ENCODE peak calls at places on chromosomes 12 and 14, in nine cellular contexts. One of them, this sample, is unnamed.

GRCh38 chr14:101347893-101348777 is 213.2 kb upstream of the DIO3 start:
- DNase-seq in skeletal muscle cell: no peak
- DNase-seq in IMR-90: no peak
- DNase-seq in left lung: no peak
- DNase-seq in A549: no peak
- DNase-seq in GM23338: no peak
- DNase-seq in AG04450: no peak
- DNase-seq in adipocyte: no peak
- DNase-seq in mammary epithelial cell: no peak
- DNase-seq in this sample: no peak

GRCh38 chr12:65962921-65963883 is 138.9 kb downstream of the HMGA2 start:
- DNase-seq in skeletal muscle cell: no peak
- DNase-seq in IMR-90: no peak
- DNase-seq in left lung: no peak
- DNase-seq in A549: peak; percentile 47
- DNase-seq in GM23338: peak; percentile 84
- DNase-seq in AG04450: no peak
- DNase-seq in adipocyte: no peak
- DNase-seq in mammary epithelial cell: no peak
- DNase-seq in this sample: no peak

GRCh38 chr14:95784137-95784536 is 70.2 kb upstream of the TCL1A start:
- DNase-seq in skeletal muscle cell: no peak
- DNase-seq in IMR-90: peak; percentile 38
- DNase-seq in left lung: no peak
- DNase-seq in A549: no peak
- DNase-seq in GM23338: peak; percentile 76
- DNase-seq in AG04450: no peak
- DNase-seq in adipocyte: peak; percentile 57
- DNase-seq in mammary epithelial cell: peak; percentile 8
- DNase-seq in this sample: no peak

GRCh38 chr14:26191666-26192065 is 406.2 kb downstream of the NOVA1 start:
- DNase-seq in skeletal muscle cell: no peak
- DNase-seq in IMR-90: no peak
- DNase-seq in left lung: no peak
- DNase-seq in A549: no peak
- DNase-seq in GM23338: no peak
- DNase-seq in AG04450: no peak
- DNase-seq in adipocyte: no peak
- DNase-seq in mammary epithelial cell: no peak
- DNase-seq in this sample: no peak

GRCh38 chr12:49527361-49528130 is 11.3 kb upstream of the KCNH3 start:
- DNase-seq in skeletal muscle cell: no peak
- DNase-seq in IMR-90: no peak
- DNase-seq in left lung: no peak
- DNase-seq in A549: no peak
- DNase-seq in GM23338: no peak
- DNase-seq in AG04450: no peak
- DNase-seq in adipocyte: no peak
- DNase-seq in mammary epithelial cell: no peak
- DNase-seq in this sample: no peak

GRCh38 chr14:53391631-53392030 is 238.5 kb upstream of the DDHD1 start:
- DNase-seq in skeletal muscle cell: peak; percentile 67
- DNase-seq in IMR-90: peak; percentile 90
- DNase-seq in left lung: no peak
- DNase-seq in A549: no peak
- DNase-seq in GM23338: no peak
- DNase-seq in AG04450: peak; percentile 43
- DNase-seq in adipocyte: peak; percentile 26
- DNase-seq in mammary epithelial cell: peak; percentile 98
- DNase-seq in this sample: no peak

GRCh38 chr14:71354801-71355200 is 447.5 kb downstream of the PCNX1 start:
- DNase-seq in skeletal muscle cell: no peak
- DNase-seq in IMR-90: peak; percentile 33
- DNase-seq in left lung: no peak
- DNase-seq in A549: no peak
- DNase-seq in GM23338: peak; percentile 59
- DNase-seq in AG04450: no peak
- DNase-seq in adipocyte: no peak
- DNase-seq in mammary epithelial cell: peak; percentile 64
- DNase-seq in this sample: no peak

GRCh38 chr12:44217146-44217883 is 381.4 kb downstream of the TMEM117 start:
- DNase-seq in skeletal muscle cell: no peak
- DNase-seq in IMR-90: peak; percentile 9
- DNase-seq in left lung: no peak
- DNase-seq in A549: no peak
- DNase-seq in GM23338: no peak
- DNase-seq in AG04450: no peak
- DNase-seq in adipocyte: no peak
- DNase-seq in mammary epithelial cell: peak; percentile 64
- DNase-seq in this sample: no peak

GRCh38 chr12:113537751-113538087 is 66.0 kb upstream of the LHX5 start:
- DNase-seq in skeletal muscle cell: no peak
- DNase-seq in IMR-90: no peak
- DNase-seq in left lung: no peak
- DNase-seq in A549: peak; percentile 13
- DNase-seq in GM23338: no peak
- DNase-seq in AG04450: no peak
- DNase-seq in adipocyte: no peak
- DNase-seq in mammary epithelial cell: peak; percentile 60
- DNase-seq in this sample: no peak

GRCh38 chr12:51326762-51327439 is 2.9 kb upstream of the BIN2 start:
- DNase-seq in skeletal muscle cell: peak; percentile 37
- DNase-seq in IMR-90: peak; percentile 49
- DNase-seq in left lung: no peak
- DNase-seq in A549: peak; percentile 42
- DNase-seq in GM23338: no peak
- DNase-seq in AG04450: no peak
- DNase-seq in adipocyte: peak; percentile 69
- DNase-seq in mammary epithelial cell: peak; percentile 61
- DNase-seq in this sample: peak; percentile 41

GRCh38 chr12:54014315-54015209 is 5.8 kb downstream of the HOXC8 start:
- DNase-seq in skeletal muscle cell: no peak
- DNase-seq in IMR-90: no peak
- DNase-seq in left lung: no peak
- DNase-seq in A549: no peak
- DNase-seq in GM23338: no peak
- DNase-seq in AG04450: no peak
- DNase-seq in adipocyte: no peak
- DNase-seq in mammary epithelial cell: no peak
- DNase-seq in this sample: no peak
- H3K4me3 ChIP-seq in skeletal muscle cell: peak overlapping the region; percentile 27
- H3K4me3 ChIP-seq in IMR-90: no peak overlapping the region
- H3K4me3 ChIP-seq in left lung: no peak overlapping the region
- H3K4me3 ChIP-seq in A549: no peak overlapping the region
- H3K4me3 ChIP-seq in GM23338: no peak overlapping the region
- H3K4me3 ChIP-seq in AG04450: no peak overlapping the region
- H3K4me3 ChIP-seq in adipocyte: peak overlapping the region; percentile 75
- H3K4me3 ChIP-seq in mammary epithelial cell: no peak overlapping the region
- H3K4me3 ChIP-seq in this sample: peak overlapping the region; percentile 38

GRCh38 chr12:119171266-119171665 is 7.5 kb upstream of the HSPB8 start:
- DNase-seq in skeletal muscle cell: no peak
- DNase-seq in IMR-90: no peak
- DNase-seq in left lung: no peak
- DNase-seq in A549: no peak
- DNase-seq in GM23338: no peak
- DNase-seq in AG04450: no peak
- DNase-seq in adipocyte: no peak
- DNase-seq in mammary epithelial cell: no peak
- DNase-seq in this sample: no peak

GRCh38 chr12:119168721-119169120 is 10.0 kb upstream of the HSPB8 start:
- DNase-seq in skeletal muscle cell: no peak
- DNase-seq in IMR-90: no peak
- DNase-seq in left lung: no peak
- DNase-seq in A549: no peak
- DNase-seq in GM23338: no peak
- DNase-seq in AG04450: no peak
- DNase-seq in adipocyte: no peak
- DNase-seq in mammary epithelial cell: no peak
- DNase-seq in this sample: no peak

GRCh38 chr12:119175115-119175514 is 3.6 kb upstream of the HSPB8 start:
- DNase-seq in skeletal muscle cell: no peak
- DNase-seq in IMR-90: no peak
- DNase-seq in left lung: no peak
- DNase-seq in A549: no peak
- DNase-seq in GM23338: no peak
- DNase-seq in AG04450: no peak
- DNase-seq in adipocyte: no peak
- DNase-seq in mammary epithelial cell: no peak
- DNase-seq in this sample: no peak

GRCh38 chr12:119169150-119169549 is 9.6 kb upstream of the HSPB8 start:
- DNase-seq in skeletal muscle cell: no peak
- DNase-seq in IMR-90: no peak
- DNase-seq in left lung: no peak
- DNase-seq in A549: no peak
- DNase-seq in GM23338: no peak
- DNase-seq in AG04450: no peak
- DNase-seq in adipocyte: no peak
- DNase-seq in mammary epithelial cell: no peak
- DNase-seq in this sample: no peak

GRCh38 chr12:119171691-119172090 is 7.0 kb upstream of the HSPB8 start:
- DNase-seq in skeletal muscle cell: no peak
- DNase-seq in IMR-90: no peak
- DNase-seq in left lung: no peak
- DNase-seq in A549: no peak
- DNase-seq in GM23338: no peak
- DNase-seq in AG04450: no peak
- DNase-seq in adipocyte: no peak
- DNase-seq in mammary epithelial cell: no peak
- DNase-seq in this sample: no peak
- H3K4me3 ChIP-seq in skeletal muscle cell: no peak overlapping the region
- H3K4me3 ChIP-seq in IMR-90: no peak overlapping the region
- H3K4me3 ChIP-seq in left lung: no peak overlapping the region
- H3K4me3 ChIP-seq in A549: no peak overlapping the region
- H3K4me3 ChIP-seq in GM23338: no peak overlapping the region
- H3K4me3 ChIP-seq in AG04450: no peak overlapping the region
- H3K4me3 ChIP-seq in adipocyte: no peak overlapping the region
- H3K4me3 ChIP-seq in mammary epithelial cell: no peak overlapping the region
- H3K4me3 ChIP-seq in this sample: no peak overlapping the region

GRCh38 chr14:89370781-89371180 is 46.3 kb downstream of the FOXN3 start:
- DNase-seq in skeletal muscle cell: no peak
- DNase-seq in IMR-90: no peak
- DNase-seq in left lung: no peak
- DNase-seq in A549: no peak
- DNase-seq in GM23338: no peak
- DNase-seq in AG04450: no peak
- DNase-seq in adipocyte: no peak
- DNase-seq in mammary epithelial cell: no peak
- DNase-seq in this sample: no peak

GRCh38 chr14:89366580-89367448 is 50.2 kb downstream of the FOXN3 start:
- DNase-seq in skeletal muscle cell: no peak
- DNase-seq in IMR-90: no peak
- DNase-seq in left lung: peak; percentile 51
- DNase-seq in A549: no peak
- DNase-seq in GM23338: no peak
- DNase-seq in AG04450: no peak
- DNase-seq in adipocyte: no peak
- DNase-seq in mammary epithelial cell: no peak
- DNase-seq in this sample: no peak

GRCh38 chr14:89369656-89370055 is 47.4 kb downstream of the FOXN3 start:
- DNase-seq in skeletal muscle cell: no peak
- DNase-seq in IMR-90: no peak
- DNase-seq in left lung: no peak
- DNase-seq in A549: no peak
- DNase-seq in GM23338: no peak
- DNase-seq in AG04450: no peak
- DNase-seq in adipocyte: no peak
- DNase-seq in mammary epithelial cell: no peak
- DNase-seq in this sample: no peak

GRCh38 chr14:89367449-89368120 is 49.4 kb downstream of the FOXN3 start:
- DNase-seq in skeletal muscle cell: no peak
- DNase-seq in IMR-90: no peak
- DNase-seq in left lung: no peak
- DNase-seq in A549: no peak
- DNase-seq in GM23338: no peak
- DNase-seq in AG04450: no peak
- DNase-seq in adipocyte: no peak
- DNase-seq in mammary epithelial cell: no peak
- DNase-seq in this sample: no peak

GRCh38 chr14:89368490-89369477 is 48.2 kb downstream of the FOXN3 start:
- DNase-seq in skeletal muscle cell: no peak
- DNase-seq in IMR-90: no peak
- DNase-seq in left lung: peak; percentile 53
- DNase-seq in A549: no peak
- DNase-seq in GM23338: no peak
- DNase-seq in AG04450: no peak
- DNase-seq in adipocyte: no peak
- DNase-seq in mammary epithelial cell: no peak
- DNase-seq in this sample: no peak
- H3K4me3 ChIP-seq in skeletal muscle cell: no peak overlapping the region
- H3K4me3 ChIP-seq in IMR-90: no peak overlapping the region
- H3K4me3 ChIP-seq in left lung: no peak overlapping the region
- H3K4me3 ChIP-seq in A549: no peak overlapping the region
- H3K4me3 ChIP-seq in GM23338: no peak overlapping the region
- H3K4me3 ChIP-seq in AG04450: no peak overlapping the region
- H3K4me3 ChIP-seq in adipocyte: no peak overlapping the region
- H3K4me3 ChIP-seq in mammary epithelial cell: no peak overlapping the region
- H3K4me3 ChIP-seq in this sample: no peak overlapping the region

DNA sequence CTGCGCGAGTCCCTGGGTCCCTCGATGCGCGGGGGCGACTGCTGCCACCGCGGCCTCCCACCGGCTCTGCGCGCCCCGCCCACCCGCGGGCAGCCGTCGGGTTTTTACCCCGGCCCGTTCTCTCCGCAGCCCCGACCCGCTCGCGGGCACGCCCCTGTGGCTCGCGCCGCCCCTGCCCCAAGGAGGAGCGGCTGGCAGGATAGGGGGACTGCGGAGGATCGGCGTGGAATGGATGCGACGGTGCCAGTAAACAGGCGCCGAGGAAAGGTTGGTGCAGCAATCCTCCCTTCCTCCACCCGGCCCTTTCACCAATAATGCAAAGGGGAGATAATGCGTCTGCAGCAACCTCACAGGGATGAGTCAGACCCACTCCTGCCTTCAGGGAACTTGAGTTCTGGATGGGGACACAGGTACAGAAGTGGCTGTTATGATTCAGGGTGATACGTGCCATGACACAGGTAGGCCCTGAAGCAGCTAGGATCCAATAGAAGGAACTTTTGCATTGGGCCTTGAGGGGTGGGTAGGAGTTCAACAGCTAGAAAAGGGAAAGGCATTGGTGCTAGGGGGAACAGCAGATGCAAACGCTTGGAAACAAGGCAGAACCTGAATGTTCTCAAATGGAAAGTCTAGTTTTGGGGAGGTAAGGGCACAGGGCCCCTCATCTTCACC is 554 bp upstream of the DEGS2 start:
- DNase-seq in skeletal muscle cell: no peak
- DNase-seq in IMR-90: no peak
- DNase-seq in left lung: no peak
- DNase-seq in A549: no peak
- DNase-seq in GM23338: peak; percentile 76
- DNase-seq in AG04450: no peak
- DNase-seq in adipocyte: no peak
- DNase-seq in mammary epithelial cell: no peak
- DNase-seq in this sample: no peak
- H3K4me3 ChIP-seq in skeletal muscle cell: no peak overlapping the region
- H3K4me3 ChIP-seq in IMR-90: no peak overlapping the region
- H3K4me3 ChIP-seq in left lung: peak overlapping the region; percentile 45
- H3K4me3 ChIP-seq in A549: peak overlapping the region; percentile 53
- H3K4me3 ChIP-seq in GM23338: peak overlapping the region; percentile 69
- H3K4me3 ChIP-seq in AG04450: no peak overlapping the region
- H3K4me3 ChIP-seq in adipocyte: no peak overlapping the region
- H3K4me3 ChIP-seq in mammary epithelial cell: no peak overlapping the region
- H3K4me3 ChIP-seq in this sample: peak overlapping the region; percentile 42

GRCh38 chr12:127745466-127746220 is 521.3 kb upstream of the TMEM132C start:
- DNase-seq in skeletal muscle cell: no peak
- DNase-seq in IMR-90: no peak
- DNase-seq in left lung: no peak
- DNase-seq in A549: no peak
- DNase-seq in GM23338: no peak
- DNase-seq in AG04450: no peak
- DNase-seq in adipocyte: no peak
- DNase-seq in mammary epithelial cell: no peak
- DNase-seq in this sample: no peak

GRCh38 chr12:127742231-127742630 is 524.7 kb upstream of the TMEM132C start:
- DNase-seq in skeletal muscle cell: no peak
- DNase-seq in IMR-90: no peak
- DNase-seq in left lung: no peak
- DNase-seq in A549: no peak
- DNase-seq in GM23338: no peak
- DNase-seq in AG04450: no peak
- DNase-seq in adipocyte: no peak
- DNase-seq in mammary epithelial cell: no peak
- DNase-seq in this sample: no peak
- H3K4me3 ChIP-seq in skeletal muscle cell: no peak overlapping the region
- H3K4me3 ChIP-seq in IMR-90: no peak overlapping the region
- H3K4me3 ChIP-seq in left lung: no peak overlapping the region
- H3K4me3 ChIP-seq in A549: no peak overlapping the region
- H3K4me3 ChIP-seq in GM23338: no peak overlapping the region
- H3K4me3 ChIP-seq in AG04450: no peak overlapping the region
- H3K4me3 ChIP-seq in adipocyte: no peak overlapping the region
- H3K4me3 ChIP-seq in mammary epithelial cell: no peak overlapping the region
- H3K4me3 ChIP-seq in this sample: no peak overlapping the region